ENCODE peak calls at places on chromosome 3, in ten cellular contexts. One of them, this sample, is unnamed.
A peak's percentile ranks its signal among the peaks of the same experiment; 100 is the strongest.

GRCh38 chr3:76646921-76647562 is 392.9 kb upstream of the ROBO2 start:
- DNase-seq in dorsolateral prefrontal cortex: no peak
- DNase-seq in neural crest cell: no peak
- DNase-seq in stomach: no peak
- DNase-seq in activated B cell treated with CpG ODN at 0.5 μM for 24 hours: no peak
- DNase-seq in foreskin keratinocyte: no peak
- DNase-seq in neural progenitor cell: peak; percentile 45
- DNase-seq in omental fat pad: no peak
- DNase-seq in upper lobe of right lung: no peak
- DNase-seq in glutamatergic neuron: peak; percentile 23
- DNase-seq in this sample: no peak

GRCh38 chr3:53938645-53939044 is 47.0 kb upstream of the SELENOK start:
- DNase-seq in dorsolateral prefrontal cortex: peak; percentile 19
- DNase-seq in neural crest cell: peak; percentile 47
- DNase-seq in stomach: peak; percentile 43
- DNase-seq in activated B cell treated with CpG ODN at 0.5 μM for 24 hours: no peak
- DNase-seq in foreskin keratinocyte: peak; percentile 42
- DNase-seq in neural progenitor cell: peak; percentile 75
- DNase-seq in omental fat pad: no peak
- DNase-seq in upper lobe of right lung: no peak
- DNase-seq in glutamatergic neuron: peak; percentile 52
- DNase-seq in this sample: peak; percentile 22

GRCh38 chr3:177906573-177907229 is 629.5 kb upstream of the KCNMB2 start:
- DNase-seq in dorsolateral prefrontal cortex: no peak
- DNase-seq in neural crest cell: no peak
- DNase-seq in stomach: no peak
- DNase-seq in activated B cell treated with CpG ODN at 0.5 μM for 24 hours: no peak
- DNase-seq in foreskin keratinocyte: no peak
- DNase-seq in neural progenitor cell: no peak
- DNase-seq in omental fat pad: no peak
- DNase-seq in upper lobe of right lung: no peak
- DNase-seq in glutamatergic neuron: no peak
- DNase-seq in this sample: no peak

GRCh38 chr3:42222942-42223693 is 42.9 kb downstream of the CCK start:
- DNase-seq in dorsolateral prefrontal cortex: no peak
- DNase-seq in neural crest cell: no peak
- DNase-seq in stomach: no peak
- DNase-seq in activated B cell treated with CpG ODN at 0.5 μM for 24 hours: no peak
- DNase-seq in foreskin keratinocyte: no peak
- DNase-seq in neural progenitor cell: no peak
- DNase-seq in omental fat pad: no peak
- DNase-seq in upper lobe of right lung: no peak
- DNase-seq in glutamatergic neuron: no peak
- DNase-seq in this sample: no peak

GRCh38 chr3:34276342-34276741 is 477.9 kb downstream of the PDCD6IP start:
- DNase-seq in dorsolateral prefrontal cortex: no peak
- DNase-seq in neural crest cell: no peak
- DNase-seq in stomach: no peak
- DNase-seq in activated B cell treated with CpG ODN at 0.5 μM for 24 hours: no peak
- DNase-seq in foreskin keratinocyte: no peak
- DNase-seq in neural progenitor cell: no peak
- DNase-seq in omental fat pad: no peak
- DNase-seq in upper lobe of right lung: no peak
- DNase-seq in glutamatergic neuron: no peak
- DNase-seq in this sample: no peak

GRCh38 chr3:65352951-65353350 is 665.2 kb upstream of the ADAMTS9 start:
- DNase-seq in dorsolateral prefrontal cortex: no peak
- DNase-seq in neural crest cell: no peak
- DNase-seq in stomach: no peak
- DNase-seq in activated B cell treated with CpG ODN at 0.5 μM for 24 hours: no peak
- DNase-seq in foreskin keratinocyte: no peak
- DNase-seq in neural progenitor cell: no peak
- DNase-seq in omental fat pad: no peak
- DNase-seq in upper lobe of right lung: no peak
- DNase-seq in glutamatergic neuron: no peak
- DNase-seq in this sample: no peak

GRCh38 chr3:35685153-35685552 is 45.8 kb downstream of the ARPP21 start:
- DNase-seq in dorsolateral prefrontal cortex: no peak
- DNase-seq in neural crest cell: no peak
- DNase-seq in stomach: no peak
- DNase-seq in activated B cell treated with CpG ODN at 0.5 μM for 24 hours: no peak
- DNase-seq in foreskin keratinocyte: no peak
- DNase-seq in neural progenitor cell: no peak
- DNase-seq in omental fat pad: no peak
- DNase-seq in upper lobe of right lung: no peak
- DNase-seq in glutamatergic neuron: no peak
- DNase-seq in this sample: no peak

GRCh38 chr3:4866841-4867240 is 112.4 kb upstream of the BHLHE40 start:
- DNase-seq in dorsolateral prefrontal cortex: no peak
- DNase-seq in neural crest cell: no peak
- DNase-seq in stomach: no peak
- DNase-seq in activated B cell treated with CpG ODN at 0.5 μM for 24 hours: no peak
- DNase-seq in foreskin keratinocyte: peak; percentile 70
- DNase-seq in neural progenitor cell: no peak
- DNase-seq in omental fat pad: no peak
- DNase-seq in upper lobe of right lung: no peak
- DNase-seq in glutamatergic neuron: no peak
- DNase-seq in this sample: no peak

GRCh38 chr3:62672270-62672987 is 202.8 kb downstream of the CADPS start:
- DNase-seq in dorsolateral prefrontal cortex: no peak
- DNase-seq in neural crest cell: no peak
- DNase-seq in stomach: no peak
- DNase-seq in activated B cell treated with CpG ODN at 0.5 μM for 24 hours: no peak
- DNase-seq in foreskin keratinocyte: no peak
- DNase-seq in neural progenitor cell: no peak
- DNase-seq in omental fat pad: no peak
- DNase-seq in upper lobe of right lung: no peak
- DNase-seq in glutamatergic neuron: no peak
- DNase-seq in this sample: no peak

GRCh38 chr3:62669161-62669560 is 206.1 kb downstream of the CADPS start:
- DNase-seq in dorsolateral prefrontal cortex: no peak
- DNase-seq in neural crest cell: no peak
- DNase-seq in stomach: no peak
- DNase-seq in activated B cell treated with CpG ODN at 0.5 μM for 24 hours: no peak
- DNase-seq in foreskin keratinocyte: no peak
- DNase-seq in neural progenitor cell: peak; percentile 23
- DNase-seq in omental fat pad: no peak
- DNase-seq in upper lobe of right lung: no peak
- DNase-seq in glutamatergic neuron: no peak
- DNase-seq in this sample: no peak

GRCh38 chr3:62670351-62670750 is 204.9 kb downstream of the CADPS start:
- DNase-seq in dorsolateral prefrontal cortex: no peak
- DNase-seq in neural crest cell: no peak
- DNase-seq in stomach: no peak
- DNase-seq in activated B cell treated with CpG ODN at 0.5 μM for 24 hours: no peak
- DNase-seq in foreskin keratinocyte: no peak
- DNase-seq in neural progenitor cell: no peak
- DNase-seq in omental fat pad: no peak
- DNase-seq in upper lobe of right lung: no peak
- DNase-seq in glutamatergic neuron: no peak
- DNase-seq in this sample: no peak

GRCh38 chr3:62665627-62666433 is 209.4 kb downstream of the CADPS start:
- DNase-seq in dorsolateral prefrontal cortex: peak; percentile 60
- DNase-seq in neural crest cell: peak; percentile 80
- DNase-seq in stomach: peak; percentile 63
- DNase-seq in activated B cell treated with CpG ODN at 0.5 μM for 24 hours: no peak
- DNase-seq in foreskin keratinocyte: peak; percentile 61
- DNase-seq in neural progenitor cell: peak; percentile 91
- DNase-seq in omental fat pad: no peak
- DNase-seq in upper lobe of right lung: peak; percentile 72
- DNase-seq in glutamatergic neuron: peak; percentile 91
- DNase-seq in this sample: peak; percentile 24

GRCh38 chr3:62667714-62668113 is 207.5 kb downstream of the CADPS start:
- DNase-seq in dorsolateral prefrontal cortex: no peak
- DNase-seq in neural crest cell: no peak
- DNase-seq in stomach: no peak
- DNase-seq in activated B cell treated with CpG ODN at 0.5 μM for 24 hours: no peak
- DNase-seq in foreskin keratinocyte: no peak
- DNase-seq in neural progenitor cell: peak; percentile 39
- DNase-seq in omental fat pad: no peak
- DNase-seq in upper lobe of right lung: no peak
- DNase-seq in glutamatergic neuron: no peak
- DNase-seq in this sample: no peak
- TF ChIP-seq CTCF in dorsolateral prefrontal cortex: no peak
- TF ChIP-seq CTCF in neural crest cell: peak; percentile 40
- TF ChIP-seq CTCF in stomach: no peak
- TF ChIP-seq CTCF in activated B cell treated with CpG ODN at 0.5 μM for 24 hours: no peak
- TF ChIP-seq CTCF in foreskin keratinocyte: peak; percentile 37
- TF ChIP-seq CTCF in neural progenitor cell: peak; percentile 45
- TF ChIP-seq CTCF in omental fat pad: no peak
- TF ChIP-seq CTCF in upper lobe of right lung: no peak
- TF ChIP-seq CTCF in glutamatergic neuron: peak; percentile 54
- TF ChIP-seq CTCF in this sample: no peak

GRCh38 chr3:55868347-55868746 is 381.2 kb upstream of the WNT5A start:
- DNase-seq in dorsolateral prefrontal cortex: peak; percentile 20
- DNase-seq in neural crest cell: peak; percentile 4
- DNase-seq in stomach: no peak
- DNase-seq in activated B cell treated with CpG ODN at 0.5 μM for 24 hours: no peak
- DNase-seq in foreskin keratinocyte: no peak
- DNase-seq in neural progenitor cell: no peak
- DNase-seq in omental fat pad: no peak
- DNase-seq in upper lobe of right lung: no peak
- DNase-seq in glutamatergic neuron: no peak
- DNase-seq in this sample: no peak
- TF ChIP-seq CTCF in dorsolateral prefrontal cortex: peak; percentile 53
- TF ChIP-seq CTCF in neural crest cell: no peak
- TF ChIP-seq CTCF in stomach: no peak
- TF ChIP-seq CTCF in activated B cell treated with CpG ODN at 0.5 μM for 24 hours: no peak
- TF ChIP-seq CTCF in foreskin keratinocyte: no peak
- TF ChIP-seq CTCF in neural progenitor cell: peak; percentile 31
- TF ChIP-seq CTCF in omental fat pad: no peak
- TF ChIP-seq CTCF in upper lobe of right lung: no peak
- TF ChIP-seq CTCF in glutamatergic neuron: no peak
- TF ChIP-seq CTCF in this sample: no peak

GRCh38 chr3:37534940-37535339 is 326.7 kb upstream of the CTDSPL start:
- DNase-seq in dorsolateral prefrontal cortex: no peak
- DNase-seq in neural crest cell: no peak
- DNase-seq in stomach: no peak
- DNase-seq in activated B cell treated with CpG ODN at 0.5 μM for 24 hours: no peak
- DNase-seq in foreskin keratinocyte: no peak
- DNase-seq in neural progenitor cell: no peak
- DNase-seq in omental fat pad: no peak
- DNase-seq in upper lobe of right lung: no peak
- DNase-seq in glutamatergic neuron: no peak
- DNase-seq in this sample: no peak

GRCh38 chr3:37537914-37538691 is 323.6 kb upstream of the CTDSPL start:
- DNase-seq in dorsolateral prefrontal cortex: no peak
- DNase-seq in neural crest cell: no peak
- DNase-seq in stomach: no peak
- DNase-seq in activated B cell treated with CpG ODN at 0.5 μM for 24 hours: no peak
- DNase-seq in foreskin keratinocyte: no peak
- DNase-seq in neural progenitor cell: no peak
- DNase-seq in omental fat pad: no peak
- DNase-seq in upper lobe of right lung: no peak
- DNase-seq in glutamatergic neuron: no peak
- DNase-seq in this sample: no peak

GRCh38 chr3:37536799-37537311 is 324.8 kb upstream of the CTDSPL start:
- DNase-seq in dorsolateral prefrontal cortex: no peak
- DNase-seq in neural crest cell: no peak
- DNase-seq in stomach: no peak
- DNase-seq in activated B cell treated with CpG ODN at 0.5 μM for 24 hours: no peak
- DNase-seq in foreskin keratinocyte: no peak
- DNase-seq in neural progenitor cell: no peak
- DNase-seq in omental fat pad: no peak
- DNase-seq in upper lobe of right lung: no peak
- DNase-seq in glutamatergic neuron: no peak
- DNase-seq in this sample: no peak

GRCh38 chr3:37532168-37532567 is 329.5 kb upstream of the CTDSPL start:
- DNase-seq in dorsolateral prefrontal cortex: no peak
- DNase-seq in neural crest cell: no peak
- DNase-seq in stomach: no peak
- DNase-seq in activated B cell treated with CpG ODN at 0.5 μM for 24 hours: no peak
- DNase-seq in foreskin keratinocyte: no peak
- DNase-seq in neural progenitor cell: peak; percentile 35
- DNase-seq in omental fat pad: no peak
- DNase-seq in upper lobe of right lung: no peak
- DNase-seq in glutamatergic neuron: no peak
- DNase-seq in this sample: no peak

DNA sequence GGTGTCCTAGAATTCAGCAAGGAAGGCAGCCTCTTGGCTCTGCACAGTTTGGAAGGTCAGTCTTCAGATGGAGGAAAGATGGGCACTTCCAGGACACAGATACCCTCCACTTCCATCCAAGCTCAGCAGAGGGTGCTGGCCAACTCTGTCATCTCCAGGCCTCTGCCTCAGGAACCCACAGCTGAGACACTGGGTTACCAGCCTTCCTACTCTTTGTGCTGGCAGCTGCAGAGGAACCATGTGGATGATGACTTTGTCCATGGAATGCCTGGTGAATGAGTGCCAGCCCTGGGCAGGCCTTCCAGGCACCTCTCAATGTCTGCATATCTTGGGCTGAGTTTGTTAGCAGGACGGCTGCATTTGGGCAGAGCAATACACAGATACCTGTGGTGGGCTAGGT is 325.6 kb upstream of the CTDSPL start:
- DNase-seq in dorsolateral prefrontal cortex: no peak
- DNase-seq in neural crest cell: no peak
- DNase-seq in stomach: no peak
- DNase-seq in activated B cell treated with CpG ODN at 0.5 μM for 24 hours: no peak
- DNase-seq in foreskin keratinocyte: no peak
- DNase-seq in neural progenitor cell: no peak
- DNase-seq in omental fat pad: no peak
- DNase-seq in upper lobe of right lung: no peak
- DNase-seq in glutamatergic neuron: no peak
- DNase-seq in this sample: no peak
- TF ChIP-seq CTCF in dorsolateral prefrontal cortex: no peak
- TF ChIP-seq CTCF in neural crest cell: no peak
- TF ChIP-seq CTCF in stomach: no peak
- TF ChIP-seq CTCF in activated B cell treated with CpG ODN at 0.5 μM for 24 hours: no peak
- TF ChIP-seq CTCF in foreskin keratinocyte: no peak
- TF ChIP-seq CTCF in neural progenitor cell: no peak
- TF ChIP-seq CTCF in omental fat pad: no peak
- TF ChIP-seq CTCF in upper lobe of right lung: no peak
- TF ChIP-seq CTCF in glutamatergic neuron: no peak
- TF ChIP-seq CTCF in this sample: no peak

GRCh38 chr3:170372190-170372879 is 14.8 kb downstream of the SKIL start:
- DNase-seq in dorsolateral prefrontal cortex: no peak
- DNase-seq in neural crest cell: no peak
- DNase-seq in stomach: no peak
- DNase-seq in activated B cell treated with CpG ODN at 0.5 μM for 24 hours: no peak
- DNase-seq in foreskin keratinocyte: no peak
- DNase-seq in neural progenitor cell: no peak
- DNase-seq in omental fat pad: no peak
- DNase-seq in upper lobe of right lung: no peak
- DNase-seq in glutamatergic neuron: no peak
- DNase-seq in this sample: no peak

GRCh38 chr3:170367797-170368196 is 10.3 kb downstream of the SKIL start:
- DNase-seq in dorsolateral prefrontal cortex: no peak
- DNase-seq in neural crest cell: no peak
- DNase-seq in stomach: no peak
- DNase-seq in activated B cell treated with CpG ODN at 0.5 μM for 24 hours: no peak
- DNase-seq in foreskin keratinocyte: no peak
- DNase-seq in neural progenitor cell: no peak
- DNase-seq in omental fat pad: no peak
- DNase-seq in upper lobe of right lung: no peak
- DNase-seq in glutamatergic neuron: no peak
- DNase-seq in this sample: no peak

GRCh38 chr3:170363471-170363994 is 6.0 kb downstream of the SKIL start:
- DNase-seq in dorsolateral prefrontal cortex: no peak
- DNase-seq in neural crest cell: no peak
- DNase-seq in stomach: no peak
- DNase-seq in activated B cell treated with CpG ODN at 0.5 μM for 24 hours: no peak
- DNase-seq in foreskin keratinocyte: no peak
- DNase-seq in neural progenitor cell: no peak
- DNase-seq in omental fat pad: no peak
- DNase-seq in upper lobe of right lung: no peak
- DNase-seq in glutamatergic neuron: no peak
- DNase-seq in this sample: no peak

GRCh38 chr3:170364965-170365364 is 7.5 kb downstream of the SKIL start:
- DNase-seq in dorsolateral prefrontal cortex: no peak
- DNase-seq in neural crest cell: no peak
- DNase-seq in stomach: no peak
- DNase-seq in activated B cell treated with CpG ODN at 0.5 μM for 24 hours: no peak
- DNase-seq in foreskin keratinocyte: no peak
- DNase-seq in neural progenitor cell: no peak
- DNase-seq in omental fat pad: no peak
- DNase-seq in upper lobe of right lung: no peak
- DNase-seq in glutamatergic neuron: no peak
- DNase-seq in this sample: no peak

DNA sequence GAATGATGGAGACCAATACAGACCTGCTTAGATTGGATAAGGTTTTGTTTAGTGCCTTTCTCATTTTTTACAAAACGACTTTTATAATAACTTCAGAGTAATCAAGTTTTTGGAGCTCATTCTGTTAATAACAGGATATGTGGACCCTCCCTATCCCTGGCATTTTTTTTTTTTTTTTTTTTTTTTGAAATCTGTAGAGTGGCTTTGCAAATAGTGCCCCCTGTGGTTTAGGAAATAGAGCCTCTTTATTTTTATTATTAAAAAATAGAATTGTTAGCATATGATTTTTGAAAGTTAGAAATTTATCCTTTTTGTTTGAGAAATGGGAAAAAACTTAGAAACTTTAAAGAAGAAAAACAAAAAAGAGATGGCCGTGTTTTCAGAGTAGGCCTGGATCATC is 11.4 kb downstream of the SKIL start:
- DNase-seq in dorsolateral prefrontal cortex: no peak
- DNase-seq in neural crest cell: no peak
- DNase-seq in stomach: no peak
- DNase-seq in activated B cell treated with CpG ODN at 0.5 μM for 24 hours: no peak
- DNase-seq in foreskin keratinocyte: no peak
- DNase-seq in neural progenitor cell: no peak
- DNase-seq in omental fat pad: no peak
- DNase-seq in upper lobe of right lung: no peak
- DNase-seq in glutamatergic neuron: no peak
- DNase-seq in this sample: no peak
- TF ChIP-seq CTCF in dorsolateral prefrontal cortex: peak; percentile 59
- TF ChIP-seq CTCF in neural crest cell: peak; percentile 61
- TF ChIP-seq CTCF in stomach: peak; percentile 25
- TF ChIP-seq CTCF in activated B cell treated with CpG ODN at 0.5 μM for 24 hours: no peak
- TF ChIP-seq CTCF in foreskin keratinocyte: peak; percentile 54
- TF ChIP-seq CTCF in neural progenitor cell: peak; percentile 13
- TF ChIP-seq CTCF in omental fat pad: no peak
- TF ChIP-seq CTCF in upper lobe of right lung: peak; percentile 40
- TF ChIP-seq CTCF in glutamatergic neuron: peak; percentile 41
- TF ChIP-seq CTCF in this sample: peak; percentile 20

This sample was measured in AG09319.